ENCODE peak calls at places on chromosomes 11 and 22, in four cellular contexts. C, Z, D and L are unnamed samples.
A peak's percentile ranks its signal among the peaks of the same experiment; 100 is the strongest.

GRCh38 chr11:77144196-77144853 is 16.3 kb downstream of the MYO7A start:
- DNase-seq in Z (no peak), D (no peak), C (no peak), L (no peak)

GRCh38 chr11:9489366-9489765 is 28.6 kb downstream of the ZNF143 start:
- DNase-seq in Z (no peak), C (peak; percentile 88), D (no peak), L (no peak)

GRCh38 chr11:103920449-103920848 is 116.0 kb upstream of the DDI1 start:
- DNase-seq in D (no peak), Z (no peak), C (no peak), L (no peak)

GRCh38 chr22:46360891-46361290 is 25.4 kb downstream of the TRMU start:
- DNase-seq in D (no peak), C (no peak), Z (no peak), L (no peak)

GRCh38 chr11:35042265-35042664 is 96.7 kb upstream of the CD44 start:
- DNase-seq in Z (no peak), D (no peak), C (no peak), L (no peak)

GRCh38 chr11:110472858-110473257 is 43.1 kb downstream of the FDX1 start:
- DNase-seq in C (peak; percentile 40), D (no peak), Z (peak; percentile 85), L (no peak)

GRCh38 chr11:17790453-17790852 is 55.9 kb downstream of the KCNC1 start:
- DNase-seq in C (peak; percentile 88), D (no peak), Z (no peak), L (no peak)

GRCh38 chr22:37708580-37709444 is 12.0 kb downstream of the TRIOBP start:
- DNase-seq in D (no peak), Z (peak; percentile 45), C (no peak), L (no peak)

GRCh38 chr11:106249857-106250256 is 172.4 kb downstream of the AASDHPPT start:
- DNase-seq in Z (no peak), C (no peak), D (no peak), L (no peak)

GRCh38 chr11:68009391-68010000 is 631 bp upstream of the ALDH3B1 start:
- DNase-seq in D (no peak), C (peak; percentile 48), Z (peak; percentile 71), L (no peak)

GRCh38 chr22:31133911-31134310 is 6.4 kb downstream of the PLA2G3 start:
- DNase-seq in D (no peak), C (no peak), Z (no peak), L (no peak)

GRCh38 chr11:78031629-78032028 is 8.6 kb upstream of the KCTD14 start:
- DNase-seq in Z (no peak), D (no peak), C (no peak), L (no peak)

GRCh38 chr11:93570759-93571413 is 27.7 kb upstream of the SMCO4 start:
- DNase-seq in Z (peak; percentile 90), D (no peak), C (peak; percentile 72), L (no peak)

GRCh38 chr11:100932474-100933100 is 197.0 kb downstream of the PGR start:
- DNase-seq in D (no peak), C (peak; percentile 45), Z (no peak), L (peak; percentile 42)